ENCODE peak calls at places on chromosomes 3 and 15, in six cellular contexts. V, T, N, G, K and Z are unnamed samples.

GRCh38 chr15:45136378-45136764 is 6.6 kb downstream of the DUOX1 start:
- DNase-seq in G (no peak), K (no peak), V (peak; percentile 60), N (no peak), T (no peak), Z (no peak)

GRCh38 chr15:80988148-80988796 is 1.3 kb downstream of the MESD start:
- DNase-seq in G (no peak), N (no peak), V (no peak), K (no peak), T (no peak), Z (no peak)

GRCh38 chr15:60392986-60393811 is 4.6 kb downstream of the ANXA2 start:
- DNase-seq in V (no peak), K (peak; percentile 76), T (peak; percentile 97), N (peak; percentile 99), G (peak; percentile 73), Z (no peak)

GRCh38 chr15:87609474-87609873 is 647.1 kb downstream of the NTRK3 start:
- DNase-seq in K (no peak), T (peak; percentile 85), V (no peak), N (peak; percentile 89), G (peak; percentile 51), Z (peak; percentile 87)

GRCh38 chr3:158713094-158713499 is 19.2 kb downstream of the RARRES1 start:
- DNase-seq in G (no peak), K (no peak), N (peak; percentile 69), T (no peak), V (no peak), Z (no peak)

GRCh38 chr15:63114465-63114864 is 7.2 kb upstream of the LACTB start:
- DNase-seq in N (peak; percentile 33), G (no peak), V (no peak), K (no peak), T (no peak), Z (no peak)

GRCh38 chr3:43786102-43786952 is 95.6 kb downstream of the ABHD5 start:
- DNase-seq in V (peak; percentile 19), K (no peak), T (no peak), N (peak; percentile 15), G (no peak), Z (no peak)

GRCh38 chr15:100833432-100834389 is 45.9 kb upstream of the ALDH1A3 start:
- DNase-seq in V (no peak), K (no peak), T (no peak), N (no peak), G (no peak), Z (no peak)

GRCh38 chr3:20096135-20096685 is 56.0 kb downstream of the KAT2B start:
- DNase-seq in V (no peak), K (no peak), T (no peak), N (no peak), G (no peak), Z (no peak)

GRCh38 chr3:58090351-58090750 is 82.1 kb downstream of the FLNB start:
- DNase-seq in K (no peak), N (no peak), V (no peak), G (no peak), T (no peak), Z (peak; percentile 29)

GRCh38 chr3:38834110-38834509 is 18.1 kb upstream of the SCN10A start:
- DNase-seq in V (peak; percentile 83), G (peak; percentile 77), T (peak; percentile 62), N (peak; percentile 84), K (peak; percentile 43), Z (peak; percentile 55)

GRCh38 chr3:27681249-27681748 is 40.8 kb downstream of the EOMES start:
- DNase-seq in G (peak; percentile 63), K (no peak), V (peak; percentile 50), N (peak; percentile 78), T (peak; percentile 85), Z (peak; percentile 59)

GRCh38 chr3:17456036-17456435 is 286.4 kb downstream of the TBC1D5 start:
- DNase-seq in K (no peak), T (no peak), V (no peak), G (no peak), N (peak; percentile 12), Z (no peak)